ENCODE peak calls at places on chromosomes 2 and 18, in four cellular contexts. A is AG20443; U is T-helper 9 cell; O is CD4-positive, alpha-beta memory T cell. L is an unnamed sample.

GRCh38 chr2:168244318-168244717 is 3.1 kb downstream of the STK39 start:
- DNase-seq in A (no peak), U (no peak), O (peak), L (peak)

GRCh38 chr2:235270951-235271350 is 222.9 kb upstream of the AGAP1 start:
- DNase-seq in A (peak), U (no peak), O (peak), L (no peak)

GRCh38 chr2:28753043-28753683 is 1.5 kb downstream of the PPP1CB start:
- DNase-seq in A (peak), U (no peak), O (peak), L (no peak)

GRCh38 chr2:88146590-88146989 is 18.7 kb upstream of the FABP1 start:
- DNase-seq in A (no peak), U (no peak), O (no peak), L (no peak)

GRCh38 chr2:10919776-10920606 is 8.3 kb downstream of the KCNF1 start:
- DNase-seq in A (no peak), U (no peak), O (no peak), L (no peak)

GRCh38 chr18:53797998-53798397 is 426.5 kb downstream of the MBD2 start:
- DNase-seq in A (no peak), U (no peak), O (no peak), L (no peak)

GRCh38 chr2:136448435-136448834 is 316.9 kb upstream of the THSD7B start:
- DNase-seq in A (no peak), U (no peak), O (no peak), L (no peak)

GRCh38 chr18:33440011-33440383 is 524 bp downstream of the CCDC178 start:
- DNase-seq in A (peak), U (no peak), O (no peak), L (no peak)

GRCh38 chr2:187552959-187553681 is 1.1 kb downstream of the TFPI start:
- DNase-seq in A (peak), U (no peak), O (no peak), L (no peak)

GRCh38 chr18:49861659-49862058 is 48.3 kb upstream of the ACAA2 start:
- DNase-seq in A (no peak), U (no peak), O (peak), L (no peak)

GRCh38 chr18:76433788-76434187 is 61.3 kb downstream of the ZNF516 start:
- DNase-seq in A (no peak), U (no peak), O (no peak), L (no peak)

GRCh38 chr18:23852236-23853045 is 162.1 kb upstream of the TTC39C start:
- DNase-seq in A (no peak), U (no peak), O (no peak), L (no peak)

GRCh38 chr2:240817496-240818292 is 2.3 kb downstream of the KIF1A start:
- DNase-seq in A (no peak), U (no peak), O (no peak), L (peak)